ENCODE peak calls at places on chromosome 21, in eight cellular contexts. J, G, L, V, T, O, R and Q are unnamed samples. For H3K9me3 and H3K4me1, the result is how much of the 10 kb centered on the place peaks cover.

GRCh38 chr21:44375281-44375651 is 21.8 kb downstream of the TRPM2 start:
- DNase-seq in J (peak), G (no peak), L (peak), V (no peak), T (no peak), O (peak), R (no peak), Q (no peak)

GRCh38 chr21:42390193-42390592 is 5.7 kb downstream of the TMPRSS3 start:
- DNase-seq in J (no peak), G (no peak), L (no peak), V (no peak), T (no peak), O (no peak), R (no peak), Q (no peak)

GRCh38 chr21:30710499-30710898 is 8.1 kb downstream of the KRTAP21-3 start:
- DNase-seq in J (no peak), G (no peak), L (no peak), V (no peak), T (no peak), O (no peak), R (peak), Q (no peak)

GRCh38 chr21:41141031-41141457 is 26.9 kb upstream of the BACE2 start:
- DNase-seq in J (no peak), G (no peak), L (no peak), V (no peak), T (no peak), O (no peak), R (peak), Q (no peak)

GRCh38 chr21:44555200-44555875 is 3.3 kb downstream of the KRTAP10-3 start:
- DNase-seq in J (peak), G (no peak), L (no peak), V (no peak), T (no peak), O (no peak), R (no peak), Q (no peak)

GRCh38 chr21:43597052-43597451 is 62.2 kb downstream of the HSF2BP start:
- DNase-seq in J (no peak), G (no peak), L (no peak), V (no peak), T (peak), O (no peak), R (no peak), Q (no peak)

GRCh38 chr21:38798481-38798882 is 7.2 kb upstream of the ETS2 start:
- DNase-seq in J (peak), G (no peak), L (peak), V (no peak), T (peak), O (no peak), R (peak), Q (peak)

GRCh38 chr21:39232926-39233325 is 49.7 kb upstream of the PSMG1 start:
- DNase-seq in J (no peak), G (no peak), L (no peak), V (no peak), T (no peak), O (no peak), R (no peak), Q (no peak)

GRCh38 chr21:43648171-43648570 is 11.1 kb downstream of the HSF2BP start:
- DNase-seq in J (no peak), G (no peak), L (no peak), V (no peak), T (no peak), O (no peak), R (no peak), Q (no peak)

GRCh38 chr21:42219606-42220137 is 732 bp downstream of the ABCG1 start:
- DNase-seq in J (peak), G (no peak), L (no peak), V (peak), T (no peak), O (peak), R (no peak), Q (no peak)

GRCh38 chr21:32099812-32100416 is 178.9 kb downstream of the MIS18A start:
- DNase-seq in J (peak), G (no peak), L (no peak), V (no peak), T (peak), O (no peak), R (no peak), Q (no peak)

GRCh38 chr21:32155226-32155625 is 123.6 kb downstream of the MIS18A start:
- DNase-seq in J (no peak), G (no peak), L (no peak), V (no peak), T (no peak), O (no peak), R (no peak), Q (no peak)

GRCh38 chr21:38945536-38946245 is 140.0 kb downstream of the ETS2 start:
- DNase-seq in J (peak), G (no peak), L (no peak), V (no peak), T (no peak), O (no peak), R (no peak), Q (peak)

GRCh38 chr21:42513151-42513984 is at the start of gene SLC37A1:
- DNase-seq in J (peak), G (no peak), L (peak), V (peak), T (peak), O (peak), R (no peak), Q (no peak)

GRCh38 chr21:25313891-25314646 is 293.2 kb downstream of the MRPL39 start:
- DNase-seq in J (no peak), G (peak), L (no peak), V (no peak), T (no peak), O (no peak), R (no peak), Q (peak)

GRCh38 chr21:42262826-42263225 is 43.9 kb downstream of the ABCG1 start:
- DNase-seq in J (no peak), G (no peak), L (no peak), V (peak), T (peak), O (no peak), R (no peak), Q (peak)

GRCh38 chr21:31931644-31932469 is 59.0 kb downstream of the HUNK start:
- DNase-seq in J (peak), G (no peak), L (no peak), V (no peak), T (no peak), O (no peak), R (no peak), Q (no peak)

GRCh38 chr21:23789864-23790263 is 1817.4 kb downstream of the MRPL39 start:
- DNase-seq in J (no peak), G (no peak), L (no peak), V (no peak), T (no peak), O (no peak), R (no peak), Q (no peak)

GRCh38 chr21:38769253-38769780 is 36.4 kb upstream of the ETS2 start:
- DNase-seq in J (no peak), G (no peak), L (no peak), V (no peak), T (peak), O (no peak), R (no peak), Q (peak)

GRCh38 chr21:38505654-38506523 is 7.6 kb upstream of the ERG start:
- DNase-seq in J (peak), G (peak), L (peak), V (no peak), T (peak), O (no peak), R (no peak), Q (peak)

GRCh38 chr21:25563399-25564116 is 43.7 kb downstream of the MRPL39 start:
- DNase-seq in J (no peak), G (no peak), L (no peak), V (no peak), T (no peak), O (peak), R (no peak), Q (no peak)

GRCh38 chr21:42309753-42310213 is 5.4 kb downstream of the TFF3 start:
- DNase-seq in J (peak), G (no peak), L (peak), V (peak), T (peak), O (peak), R (no peak), Q (peak)

GRCh38 chr21:42757422-42757821 is 104.0 kb downstream of the PDE9A start:
- DNase-seq in J (no peak), G (no peak), L (no peak), V (no peak), T (no peak), O (no peak), R (no peak), Q (no peak)

GRCh38 chr21:43025636-43026180 is 49.9 kb downstream of the CBS start:
- DNase-seq in J (no peak), G (no peak), L (no peak), V (no peak), T (no peak), O (no peak), R (no peak), Q (peak)

GRCh38 chr21:41207401-41208388 is 39.7 kb downstream of the BACE2 start:
- DNase-seq in J (no peak), G (no peak), L (peak), V (peak), T (no peak), O (no peak), R (no peak), Q (no peak)

GRCh38 chr21:44912158-44912473 is 8.6 kb downstream of the ITGB2 start:
- DNase-seq in J (no peak), G (no peak), L (no peak), V (no peak), T (no peak), O (no peak), R (no peak), Q (no peak)

GRCh38 chr21:45097827-45098387 is 23.5 kb downstream of the ADARB1 start:
- DNase-seq in J (no peak), G (no peak), L (no peak), V (no peak), T (no peak), O (no peak), R (no peak), Q (no peak)

GRCh38 chr21:31917108-31917507 is 44.3 kb downstream of the HUNK start:
- DNase-seq in J (no peak), G (no peak), L (no peak), V (peak), T (no peak), O (no peak), R (no peak), Q (no peak)

GRCh38 chr21:21268885-21269284 is 270.7 kb downstream of the NCAM2 start:
- DNase-seq in J (no peak), G (no peak), L (no peak), V (no peak), T (no peak), O (no peak), R (no peak), Q (no peak)
- H3K9me3 ChIP-seq in J (under half), G (under half), L (under half), V (under half), T (under half), O (under half), R (under half), Q (under half)

GRCh38 chr21:37372127-37372731 is 5.7 kb downstream of the DYRK1A start:
- DNase-seq in J (no peak), G (no peak), L (no peak), V (no peak), T (no peak), O (no peak), R (no peak), Q (no peak)

GRCh38 chr21:37370152-37371040 is 3.8 kb downstream of the DYRK1A start:
- DNase-seq in J (no peak), G (peak), L (no peak), V (no peak), T (no peak), O (no peak), R (no peak), Q (peak)

GRCh38 chr21:37369307-37369854 is 2.8 kb downstream of the DYRK1A start:
- DNase-seq in J (no peak), G (no peak), L (no peak), V (no peak), T (no peak), O (no peak), R (no peak), Q (peak)

GRCh38 chr21:37368536-37369279 is 2.1 kb downstream of the DYRK1A start:
- DNase-seq in J (peak), G (no peak), L (no peak), V (no peak), T (no peak), O (no peak), R (peak), Q (peak)

DNA sequence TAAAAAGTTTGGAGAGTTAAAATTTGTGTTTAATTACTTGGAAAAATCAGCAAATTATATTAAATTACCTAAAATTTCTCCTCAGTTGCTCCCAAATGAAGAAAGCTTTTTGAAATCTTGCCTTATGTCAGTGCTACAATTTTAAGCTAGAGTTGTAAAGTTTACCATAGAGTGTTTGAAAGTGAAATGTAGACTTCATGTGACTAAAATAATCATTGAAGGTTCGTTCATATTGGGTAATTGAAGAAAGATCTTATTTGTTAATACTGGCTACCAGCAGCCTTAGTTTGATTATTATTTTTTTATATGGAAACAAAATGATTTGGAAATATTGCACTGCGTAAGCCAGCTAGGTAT is 4.4 kb downstream of the DYRK1A start:
- DNase-seq in J (no peak), G (no peak), L (no peak), V (no peak), T (no peak), O (no peak), R (no peak), Q (no peak)
- H3K4me3 ChIP-seq in J (peak), G (no peak), L (no peak), V (peak), T (no peak), O (peak), R (peak), Q (no peak)

GRCh38 chr21:34815831-34816700 is 147.3 kb downstream of the CLIC6 start:
- DNase-seq in J (no peak), G (no peak), L (no peak), V (no peak), T (no peak), O (no peak), R (no peak), Q (no peak)
- H3K4me1 ChIP-seq in J (under half), G (under half), L (under half), V (under half), T (half or more), O (under half), R (half or more), Q (half or more)

GRCh38 chr21:27769763-27770162 is 802.9 kb upstream of the ADAMTS5 start:
- DNase-seq in J (no peak), G (no peak), L (no peak), V (no peak), T (no peak), O (no peak), R (no peak), Q (no peak)
- H3K9me3 ChIP-seq in J (under half), G (under half), L (under half), V (under half), T (under half), O (under half), R (under half), Q (under half)

GRCh38 chr21:46634427-46634826 is 1.0 kb upstream of the PRMT2 start:
- DNase-seq in J (no peak), G (no peak), L (peak), V (no peak), T (no peak), O (no peak), R (no peak), Q (no peak)
- H3K4me3 ChIP-seq in J (peak), G (no peak), L (no peak), V (peak), T (no peak), O (peak), R (peak), Q (peak)

GRCh38 chr21:15051652-15052554 is 12.9 kb downstream of the NRIP1 start:
- DNase-seq in J (no peak), G (no peak), L (peak), V (no peak), T (peak), O (no peak), R (no peak), Q (no peak)

GRCh38 chr21:15054089-15054488 is 10.7 kb downstream of the NRIP1 start:
- DNase-seq in J (no peak), G (no peak), L (peak), V (no peak), T (no peak), O (no peak), R (no peak), Q (no peak)

GRCh38 chr21:15053531-15053930 is 11.3 kb downstream of the NRIP1 start:
- DNase-seq in J (no peak), G (no peak), L (no peak), V (no peak), T (no peak), O (no peak), R (no peak), Q (no peak)

GRCh38 chr21:15057290-15057689 is 7.5 kb downstream of the NRIP1 start:
- DNase-seq in J (peak), G (no peak), L (peak), V (no peak), T (no peak), O (no peak), R (no peak), Q (peak)

DNA sequence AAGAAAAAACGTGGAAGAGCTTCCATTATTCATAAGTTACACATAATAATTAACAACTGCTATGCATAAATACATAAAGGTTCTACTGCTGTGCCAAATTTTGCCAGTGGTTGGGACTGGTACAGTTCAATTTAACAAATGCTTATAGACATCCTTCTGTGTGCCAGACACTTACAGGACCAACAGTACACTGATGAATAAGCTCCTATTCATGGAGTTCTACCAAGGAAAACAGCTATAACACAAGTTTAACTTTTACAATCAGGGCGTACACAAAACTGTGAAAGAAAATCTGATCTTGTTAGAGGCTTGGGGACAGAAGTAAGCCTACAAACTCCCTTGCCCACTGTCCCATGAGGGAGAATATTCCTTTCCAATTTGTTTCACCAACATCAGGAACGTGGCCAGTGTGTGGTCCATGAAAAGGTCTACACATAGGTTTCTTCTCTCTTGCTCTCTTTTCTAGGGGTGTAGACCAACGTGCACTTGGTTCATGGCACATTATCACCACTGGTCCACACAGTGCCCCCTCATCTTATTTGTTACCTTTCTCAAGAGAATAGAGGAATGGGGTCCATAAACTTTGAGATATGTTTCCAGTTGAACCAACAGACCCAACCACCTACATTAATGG is 10.1 kb downstream of the NRIP1 start:
- DNase-seq in J (no peak), G (no peak), L (no peak), V (no peak), T (no peak), O (no peak), R (no peak), Q (no peak)
- H3K4me1 ChIP-seq in J (under half), G (under half), L (half or more), V (half or more), T (half or more), O (half or more), R (under half), Q (under half)

GRCh38 chr21:17781524-17781923 is 37.6 kb downstream of the C21orf91 start:
- DNase-seq in J (no peak), G (no peak), L (no peak), V (no peak), T (no peak), O (no peak), R (no peak), Q (no peak)

GRCh38 chr21:17784604-17785402 is 34.4 kb downstream of the C21orf91 start:
- DNase-seq in J (no peak), G (no peak), L (no peak), V (no peak), T (no peak), O (no peak), R (no peak), Q (no peak)

GRCh38 chr21:17783816-17784598 is 35.1 kb downstream of the C21orf91 start:
- DNase-seq in J (no peak), G (no peak), L (no peak), V (no peak), T (no peak), O (no peak), R (no peak), Q (no peak)

GRCh38 chr21:17782051-17782450 is 37.1 kb downstream of the C21orf91 start:
- DNase-seq in J (no peak), G (no peak), L (no peak), V (no peak), T (no peak), O (no peak), R (no peak), Q (no peak)

GRCh38 chr21:17783003-17783402 is 36.2 kb downstream of the C21orf91 start:
- DNase-seq in J (no peak), G (no peak), L (no peak), V (no peak), T (no peak), O (no peak), R (no peak), Q (no peak)
- H3K9me3 ChIP-seq in J (under half), G (under half), L (under half), V (under half), T (under half), O (under half), R (under half), Q (under half)

GRCh38 chr21:28332796-28333195 is 659.9 kb downstream of the LTN1 start:
- DNase-seq in J (no peak), G (no peak), L (no peak), V (no peak), T (no peak), O (no peak), R (no peak), Q (no peak)
- H3K4me3 ChIP-seq in J (no peak), G (no peak), L (no peak), V (no peak), T (no peak), O (no peak), R (no peak), Q (no peak)